ENCODE peak calls at places on chromosomes 1 and 21, in four cellular contexts. One of them, this sample, is unnamed.
A peak's percentile ranks its signal among the peaks of the same experiment; 100 is the strongest.

GRCh38 chr21:45991606-45992301 is 10.2 kb downstream of the COL6A1 start:
- DNase-seq in SW480: no peak
- DNase-seq in activated CD8-positive, alpha-beta memory T cell treated with anti-CD3 and anti-CD28 coated beads, Interleukin-2, amount 10 ng/mL, durations not matched to agents 7 days and 5 days: no peak
- DNase-seq in germinal center: no peak
- DNase-seq in this sample: no peak

GRCh38 chr1:85578321-85579295 is 2.0 kb upstream of the CCN1 start:
- DNase-seq in SW480: no peak
- DNase-seq in activated CD8-positive, alpha-beta memory T cell treated with anti-CD3 and anti-CD28 coated beads, Interleukin-2, amount 10 ng/mL, durations not matched to agents 7 days and 5 days: no peak
- DNase-seq in germinal center: no peak
- DNase-seq in this sample: no peak

GRCh38 chr1:184387069-184387870 is 441 bp downstream of the C1orf21 start:
- DNase-seq in SW480: peak; percentile 31
- DNase-seq in activated CD8-positive, alpha-beta memory T cell treated with anti-CD3 and anti-CD28 coated beads, Interleukin-2, amount 10 ng/mL, durations not matched to agents 7 days and 5 days: peak; percentile 68
- DNase-seq in germinal center: peak; percentile 6
- DNase-seq in this sample: peak; percentile 17

GRCh38 chr1:193325771-193326170 is 139.4 kb upstream of the B3GALT2 start:
- DNase-seq in SW480: no peak
- DNase-seq in activated CD8-positive, alpha-beta memory T cell treated with anti-CD3 and anti-CD28 coated beads, Interleukin-2, amount 10 ng/mL, durations not matched to agents 7 days and 5 days: no peak
- DNase-seq in germinal center: no peak
- DNase-seq in this sample: no peak

GRCh38 chr1:89820423-89821321 is at the start of gene LRRC8D:
- DNase-seq in SW480: peak; percentile 83
- DNase-seq in activated CD8-positive, alpha-beta memory T cell treated with anti-CD3 and anti-CD28 coated beads, Interleukin-2, amount 10 ng/mL, durations not matched to agents 7 days and 5 days: peak; percentile 78
- DNase-seq in germinal center: peak; percentile 86
- DNase-seq in this sample: peak; percentile 42

GRCh38 chr1:165883056-165883455 is 55.6 kb downstream of the UCK2 start:
- DNase-seq in SW480: no peak
- DNase-seq in activated CD8-positive, alpha-beta memory T cell treated with anti-CD3 and anti-CD28 coated beads, Interleukin-2, amount 10 ng/mL, durations not matched to agents 7 days and 5 days: no peak
- DNase-seq in germinal center: no peak
- DNase-seq in this sample: no peak

GRCh38 chr1:220235462-220235861 is 36.8 kb downstream of the RAB3GAP2 start:
- DNase-seq in SW480: no peak
- DNase-seq in activated CD8-positive, alpha-beta memory T cell treated with anti-CD3 and anti-CD28 coated beads, Interleukin-2, amount 10 ng/mL, durations not matched to agents 7 days and 5 days: no peak
- DNase-seq in germinal center: no peak
- DNase-seq in this sample: no peak

GRCh38 chr21:45950740-45951515 is 30.6 kb upstream of the COL6A1 start:
- DNase-seq in SW480: no peak
- DNase-seq in activated CD8-positive, alpha-beta memory T cell treated with anti-CD3 and anti-CD28 coated beads, Interleukin-2, amount 10 ng/mL, durations not matched to agents 7 days and 5 days: no peak
- DNase-seq in germinal center: no peak
- DNase-seq in this sample: no peak

GRCh38 chr1:89843279-89844121 is 22.7 kb downstream of the LRRC8D start:
- DNase-seq in SW480: peak; percentile 69
- DNase-seq in activated CD8-positive, alpha-beta memory T cell treated with anti-CD3 and anti-CD28 coated beads, Interleukin-2, amount 10 ng/mL, durations not matched to agents 7 days and 5 days: peak; percentile 88
- DNase-seq in germinal center: peak; percentile 89
- DNase-seq in this sample: peak; percentile 65

GRCh38 chr1:145858238-145858936 is 494 bp downstream of the PIAS3 start:
- DNase-seq in SW480: peak; percentile 57
- DNase-seq in activated CD8-positive, alpha-beta memory T cell treated with anti-CD3 and anti-CD28 coated beads, Interleukin-2, amount 10 ng/mL, durations not matched to agents 7 days and 5 days: peak; percentile 76
- DNase-seq in germinal center: peak; percentile 86
- DNase-seq in this sample: peak; percentile 39

GRCh38 chr1:31955917-31956736 is 18.0 kb upstream of the PTP4A2 start:
- DNase-seq in SW480: peak; percentile 72
- DNase-seq in activated CD8-positive, alpha-beta memory T cell treated with anti-CD3 and anti-CD28 coated beads, Interleukin-2, amount 10 ng/mL, durations not matched to agents 7 days and 5 days: peak; percentile 93
- DNase-seq in germinal center: peak; percentile 42
- DNase-seq in this sample: peak; percentile 49

GRCh38 chr1:229221106-229222019 is 49.5 kb upstream of the RAB4A start:
- DNase-seq in SW480: peak; percentile 93
- DNase-seq in activated CD8-positive, alpha-beta memory T cell treated with anti-CD3 and anti-CD28 coated beads, Interleukin-2, amount 10 ng/mL, durations not matched to agents 7 days and 5 days: no peak
- DNase-seq in germinal center: no peak
- DNase-seq in this sample: no peak

GRCh38 chr1:2628191-2628932 is 4.5 kb downstream of the MMEL1 start:
- DNase-seq in SW480: no peak
- DNase-seq in activated CD8-positive, alpha-beta memory T cell treated with anti-CD3 and anti-CD28 coated beads, Interleukin-2, amount 10 ng/mL, durations not matched to agents 7 days and 5 days: no peak
- DNase-seq in germinal center: no peak
- DNase-seq in this sample: no peak

GRCh38 chr1:200733907-200734306 is 4.8 kb upstream of the CAMSAP2 start:
- DNase-seq in SW480: no peak
- DNase-seq in activated CD8-positive, alpha-beta memory T cell treated with anti-CD3 and anti-CD28 coated beads, Interleukin-2, amount 10 ng/mL, durations not matched to agents 7 days and 5 days: no peak
- DNase-seq in germinal center: no peak
- DNase-seq in this sample: no peak

GRCh38 chr1:3584915-3585314 is 26.4 kb downstream of the MEGF6 start:
- DNase-seq in SW480: no peak
- DNase-seq in activated CD8-positive, alpha-beta memory T cell treated with anti-CD3 and anti-CD28 coated beads, Interleukin-2, amount 10 ng/mL, durations not matched to agents 7 days and 5 days: no peak
- DNase-seq in germinal center: no peak
- DNase-seq in this sample: no peak

GRCh38 chr1:170586321-170586855 is 54.4 kb downstream of the GORAB start:
- DNase-seq in SW480: no peak
- DNase-seq in activated CD8-positive, alpha-beta memory T cell treated with anti-CD3 and anti-CD28 coated beads, Interleukin-2, amount 10 ng/mL, durations not matched to agents 7 days and 5 days: no peak
- DNase-seq in germinal center: no peak
- DNase-seq in this sample: no peak

GRCh38 chr1:203570805-203571204 is 55.8 kb upstream of the ATP2B4 start:
- DNase-seq in SW480: no peak
- DNase-seq in activated CD8-positive, alpha-beta memory T cell treated with anti-CD3 and anti-CD28 coated beads, Interleukin-2, amount 10 ng/mL, durations not matched to agents 7 days and 5 days: no peak
- DNase-seq in germinal center: no peak
- DNase-seq in this sample: no peak

GRCh38 chr1:247331172-247331525 is 518 bp downstream of the ZNF496 start:
- DNase-seq in SW480: peak; percentile 63
- DNase-seq in activated CD8-positive, alpha-beta memory T cell treated with anti-CD3 and anti-CD28 coated beads, Interleukin-2, amount 10 ng/mL, durations not matched to agents 7 days and 5 days: peak; percentile 77
- DNase-seq in germinal center: peak; percentile 82
- DNase-seq in this sample: peak; percentile 46

GRCh38 chr1:182789138-182790076 is at the start of gene NPL:
- DNase-seq in SW480: peak; percentile 81
- DNase-seq in activated CD8-positive, alpha-beta memory T cell treated with anti-CD3 and anti-CD28 coated beads, Interleukin-2, amount 10 ng/mL, durations not matched to agents 7 days and 5 days: peak; percentile 89
- DNase-seq in germinal center: peak; percentile 81
- DNase-seq in this sample: peak; percentile 76

GRCh38 chr1:231106347-231106746 is 55.5 kb upstream of the TRIM67 start:
- DNase-seq in SW480: no peak
- DNase-seq in activated CD8-positive, alpha-beta memory T cell treated with anti-CD3 and anti-CD28 coated beads, Interleukin-2, amount 10 ng/mL, durations not matched to agents 7 days and 5 days: no peak
- DNase-seq in germinal center: no peak
- DNase-seq in this sample: no peak

GRCh38 chr1:235326719-235327558 is 1.0 kb downstream of the ARID4B start:
- DNase-seq in SW480: peak; percentile 54
- DNase-seq in activated CD8-positive, alpha-beta memory T cell treated with anti-CD3 and anti-CD28 coated beads, Interleukin-2, amount 10 ng/mL, durations not matched to agents 7 days and 5 days: peak; percentile 79
- DNase-seq in germinal center: peak; percentile 51
- DNase-seq in this sample: peak; percentile 35

GRCh38 chr1:22143586-22144033 is 713 bp upstream of the WNT4 start:
- DNase-seq in SW480: no peak
- DNase-seq in activated CD8-positive, alpha-beta memory T cell treated with anti-CD3 and anti-CD28 coated beads, Interleukin-2, amount 10 ng/mL, durations not matched to agents 7 days and 5 days: no peak
- DNase-seq in germinal center: no peak
- DNase-seq in this sample: no peak

GRCh38 chr1:16026723-16027484 is 5.1 kb downstream of the CLCNKA start:
- DNase-seq in SW480: no peak
- DNase-seq in activated CD8-positive, alpha-beta memory T cell treated with anti-CD3 and anti-CD28 coated beads, Interleukin-2, amount 10 ng/mL, durations not matched to agents 7 days and 5 days: no peak
- DNase-seq in germinal center: no peak
- DNase-seq in this sample: peak; percentile 27

GRCh38 chr1:167909691-167910180 is 4.2 kb downstream of the ADCY10 start:
- DNase-seq in SW480: no peak
- DNase-seq in activated CD8-positive, alpha-beta memory T cell treated with anti-CD3 and anti-CD28 coated beads, Interleukin-2, amount 10 ng/mL, durations not matched to agents 7 days and 5 days: no peak
- DNase-seq in germinal center: no peak
- DNase-seq in this sample: no peak

GRCh38 chr1:78038071-78038470 is 7.7 kb upstream of the GIPC2 start:
- DNase-seq in SW480: no peak
- DNase-seq in activated CD8-positive, alpha-beta memory T cell treated with anti-CD3 and anti-CD28 coated beads, Interleukin-2, amount 10 ng/mL, durations not matched to agents 7 days and 5 days: no peak
- DNase-seq in germinal center: no peak
- DNase-seq in this sample: no peak

GRCh38 chr1:25037174-25038074 is 107.3 kb upstream of the RUNX3 start:
- DNase-seq in SW480: peak; percentile 39
- DNase-seq in activated CD8-positive, alpha-beta memory T cell treated with anti-CD3 and anti-CD28 coated beads, Interleukin-2, amount 10 ng/mL, durations not matched to agents 7 days and 5 days: peak; percentile 80
- DNase-seq in germinal center: peak; percentile 77
- DNase-seq in this sample: peak; percentile 74

GRCh38 chr1:109478806-109479205 is 4.9 kb upstream of the ATXN7L2 start:
- DNase-seq in SW480: peak; percentile 22
- DNase-seq in activated CD8-positive, alpha-beta memory T cell treated with anti-CD3 and anti-CD28 coated beads, Interleukin-2, amount 10 ng/mL, durations not matched to agents 7 days and 5 days: peak; percentile 62
- DNase-seq in germinal center: no peak
- DNase-seq in this sample: no peak

GRCh38 chr21:33684923-33685560 is 42.7 kb downstream of the ITSN1 start:
- DNase-seq in SW480: no peak
- DNase-seq in activated CD8-positive, alpha-beta memory T cell treated with anti-CD3 and anti-CD28 coated beads, Interleukin-2, amount 10 ng/mL, durations not matched to agents 7 days and 5 days: no peak
- DNase-seq in germinal center: no peak
- DNase-seq in this sample: no peak

GRCh38 chr1:218760601-218761570 is 412.8 kb upstream of the LYPLAL1 start:
- DNase-seq in SW480: no peak
- DNase-seq in activated CD8-positive, alpha-beta memory T cell treated with anti-CD3 and anti-CD28 coated beads, Interleukin-2, amount 10 ng/mL, durations not matched to agents 7 days and 5 days: no peak
- DNase-seq in germinal center: no peak
- DNase-seq in this sample: no peak

GRCh38 chr1:237204841-237205240 is 162.9 kb downstream of the RYR2 start:
- DNase-seq in SW480: no peak
- DNase-seq in activated CD8-positive, alpha-beta memory T cell treated with anti-CD3 and anti-CD28 coated beads, Interleukin-2, amount 10 ng/mL, durations not matched to agents 7 days and 5 days: no peak
- DNase-seq in germinal center: no peak
- DNase-seq in this sample: no peak

GRCh38 chr21:16087523-16087922 is 357.7 kb downstream of the USP25 start:
- DNase-seq in SW480: no peak
- DNase-seq in activated CD8-positive, alpha-beta memory T cell treated with anti-CD3 and anti-CD28 coated beads, Interleukin-2, amount 10 ng/mL, durations not matched to agents 7 days and 5 days: no peak
- DNase-seq in germinal center: no peak
- DNase-seq in this sample: no peak

GRCh38 chr1:25110480-25110879 is 121.8 kb downstream of the SYF2 start:
- DNase-seq in SW480: no peak
- DNase-seq in activated CD8-positive, alpha-beta memory T cell treated with anti-CD3 and anti-CD28 coated beads, Interleukin-2, amount 10 ng/mL, durations not matched to agents 7 days and 5 days: no peak
- DNase-seq in germinal center: no peak
- DNase-seq in this sample: no peak

GRCh38 chr1:20138346-20138745 is 777 bp upstream of the PLA2G2F start:
- DNase-seq in SW480: no peak
- DNase-seq in activated CD8-positive, alpha-beta memory T cell treated with anti-CD3 and anti-CD28 coated beads, Interleukin-2, amount 10 ng/mL, durations not matched to agents 7 days and 5 days: no peak
- DNase-seq in germinal center: no peak
- DNase-seq in this sample: no peak